ENCODE peak calls at places on chromosomes 5 and 9, in five cellular contexts. T is activated CD8-positive, alpha-beta memory T cell treated with anti-CD3 and anti-CD28 coated beads, Interleukin-2, amount 10 ng/mL, durations not matched to agents 7 days and 5 days; S is nucleus accumbens; Y is NCI-H2081 treated with DMSO at 0.1 percent for 48 hours; G is ACHN. J is an unnamed sample.
A peak's percentile ranks its signal among the peaks of the same experiment; 100 is the strongest.

GRCh38 chr5:143938230-143938629 is 126.3 kb downstream of the HMHB1 start:
- DNase-seq in T (no peak), S (no peak), Y (no peak), G (no peak), J (no peak)

GRCh38 chr9:92019658-92020057 is 69.6 kb upstream of the ROR2 start:
- DNase-seq in T (no peak), S (no peak), Y (no peak), G (no peak), J (peak; percentile 54)

GRCh38 chr9:100555471-100555870 is 22.4 kb upstream of the CAVIN4 start:
- DNase-seq in T (no peak), S (no peak), Y (no peak), G (no peak), J (no peak)

GRCh38 chr9:90838098-90838497 is 36.5 kb downstream of the SYK start:
- DNase-seq in T (peak; percentile 18), S (no peak), Y (no peak), G (no peak), J (no peak)

GRCh38 chr9:3241290-3241689 is 284.5 kb downstream of the RFX3 start:
- DNase-seq in T (no peak), S (no peak), Y (no peak), G (no peak), J (no peak)

GRCh38 chr5:91212336-91213092 is 170.6 kb downstream of the ARRDC3 start:
- DNase-seq in T (no peak), S (no peak), Y (no peak), G (no peak), J (no peak)

GRCh38 chr5:132496631-132497487 is 6.3 kb upstream of the IRF1 start:
- DNase-seq in T (peak; percentile 89), S (no peak), Y (no peak), G (peak; percentile 90), J (peak; percentile 94)

GRCh38 chr5:92565673-92566072 is 1015.3 kb downstream of the NR2F1-AS1 start:
- DNase-seq in T (no peak), S (no peak), Y (no peak), G (no peak), J (no peak)

GRCh38 chr5:96663608-96664007 is 1.4 kb downstream of the CAST start:
- DNase-seq in T (no peak), S (no peak), Y (no peak), G (no peak), J (no peak)

GRCh38 chr9:97567182-97567893 is 65.8 kb downstream of the TSTD2 start:
- DNase-seq in T (peak; percentile 22), S (no peak), Y (no peak), G (no peak), J (no peak)

GRCh38 chr9:111975709-111976108 is 79.1 kb downstream of the UGCG start:
- DNase-seq in T (no peak), S (no peak), Y (no peak), G (no peak), J (no peak)

GRCh38 chr9:15295761-15296405 is 11.1 kb downstream of the TTC39B start:
- DNase-seq in T (peak; percentile 55), S (no peak), Y (no peak), G (peak; percentile 57), J (no peak)

GRCh38 chr5:14574124-14574523 is 7.5 kb upstream of the OTULINL start:
- DNase-seq in T (no peak), S (no peak), Y (no peak), G (no peak), J (no peak)

J was measured in osteocyte.